ENCODE peak calls at places on chromosome 11, in five cellular contexts. One of them, this sample, is unnamed.

GRCh38 chr11:8287297-8288070 is 23.8 kb upstream of the LMO1 start:
- DNase-seq in naive thymus-derived CD8-positive, alpha-beta T cell: no peak
- DNase-seq in posterior vena cava: no peak
- DNase-seq in tibial artery: peak; percentile 37
- DNase-seq in stimulated activated CD4-positive, alpha-beta T cell treated with anti-CD3 and anti-CD28 coated beads, Interleukin-1b, Interleukin-23, amount 100 ng/mL, for 24 hours: no peak
- DNase-seq in this sample: no peak

GRCh38 chr11:83292709-83293435 is 6.7 kb upstream of the CCDC90B start:
- DNase-seq in stimulated activated CD4-positive, alpha-beta T cell treated with anti-CD3 and anti-CD28 coated beads, Interleukin-1b, Interleukin-23, amount 100 ng/mL, for 24 hours: no peak
- DNase-seq in tibial artery: no peak
- DNase-seq in naive thymus-derived CD8-positive, alpha-beta T cell: no peak
- DNase-seq in posterior vena cava: no peak
- DNase-seq in this sample: no peak

GRCh38 chr11:61539009-61539408 is 30.5 kb downstream of the LRRC10B start:
- DNase-seq in tibial artery: no peak
- DNase-seq in posterior vena cava: no peak
- DNase-seq in naive thymus-derived CD8-positive, alpha-beta T cell: no peak
- DNase-seq in stimulated activated CD4-positive, alpha-beta T cell treated with anti-CD3 and anti-CD28 coated beads, Interleukin-1b, Interleukin-23, amount 100 ng/mL, for 24 hours: no peak
- DNase-seq in this sample: no peak

GRCh38 chr11:1896895-1897294 is 5.2 kb upstream of the PRR33 start:
- DNase-seq in stimulated activated CD4-positive, alpha-beta T cell treated with anti-CD3 and anti-CD28 coated beads, Interleukin-1b, Interleukin-23, amount 100 ng/mL, for 24 hours: no peak
- DNase-seq in naive thymus-derived CD8-positive, alpha-beta T cell: no peak
- DNase-seq in posterior vena cava: peak; percentile 68
- DNase-seq in tibial artery: no peak
- DNase-seq in this sample: no peak

GRCh38 chr11:2131371-2132228 is 7.6 kb downstream of the IGF2 start:
- DNase-seq in naive thymus-derived CD8-positive, alpha-beta T cell: no peak
- DNase-seq in stimulated activated CD4-positive, alpha-beta T cell treated with anti-CD3 and anti-CD28 coated beads, Interleukin-1b, Interleukin-23, amount 100 ng/mL, for 24 hours: no peak
- DNase-seq in tibial artery: no peak
- DNase-seq in posterior vena cava: peak; percentile 24
- DNase-seq in this sample: no peak

GRCh38 chr11:78256962-78257361 is 68.2 kb downstream of the USP35 start:
- DNase-seq in tibial artery: peak; percentile 92
- DNase-seq in stimulated activated CD4-positive, alpha-beta T cell treated with anti-CD3 and anti-CD28 coated beads, Interleukin-1b, Interleukin-23, amount 100 ng/mL, for 24 hours: no peak
- DNase-seq in naive thymus-derived CD8-positive, alpha-beta T cell: no peak
- DNase-seq in posterior vena cava: peak; percentile 96
- DNase-seq in this sample: no peak

GRCh38 chr11:15053201-15053685 is 20.1 kb upstream of the CALCB start:
- DNase-seq in posterior vena cava: no peak
- DNase-seq in naive thymus-derived CD8-positive, alpha-beta T cell: no peak
- DNase-seq in stimulated activated CD4-positive, alpha-beta T cell treated with anti-CD3 and anti-CD28 coated beads, Interleukin-1b, Interleukin-23, amount 100 ng/mL, for 24 hours: no peak
- DNase-seq in tibial artery: no peak
- DNase-seq in this sample: peak; percentile 56

GRCh38 chr11:69949327-69949726 is 128.8 kb upstream of the ANO1 start:
- DNase-seq in tibial artery: no peak
- DNase-seq in naive thymus-derived CD8-positive, alpha-beta T cell: peak; percentile 51
- DNase-seq in posterior vena cava: peak; percentile 89
- DNase-seq in stimulated activated CD4-positive, alpha-beta T cell treated with anti-CD3 and anti-CD28 coated beads, Interleukin-1b, Interleukin-23, amount 100 ng/mL, for 24 hours: no peak
- DNase-seq in this sample: no peak

GRCh38 chr11:21066030-21066429 is 396.6 kb downstream of the NELL1 start:
- DNase-seq in stimulated activated CD4-positive, alpha-beta T cell treated with anti-CD3 and anti-CD28 coated beads, Interleukin-1b, Interleukin-23, amount 100 ng/mL, for 24 hours: no peak
- DNase-seq in posterior vena cava: no peak
- DNase-seq in naive thymus-derived CD8-positive, alpha-beta T cell: no peak
- DNase-seq in tibial artery: no peak
- DNase-seq in this sample: no peak

GRCh38 chr11:113114452-113115027 is 153.3 kb downstream of the NCAM1 start:
- DNase-seq in posterior vena cava: peak; percentile 80
- DNase-seq in stimulated activated CD4-positive, alpha-beta T cell treated with anti-CD3 and anti-CD28 coated beads, Interleukin-1b, Interleukin-23, amount 100 ng/mL, for 24 hours: no peak
- DNase-seq in tibial artery: no peak
- DNase-seq in naive thymus-derived CD8-positive, alpha-beta T cell: no peak
- DNase-seq in this sample: no peak

GRCh38 chr11:107123022-107123421 is 104.7 kb upstream of the GUCY1A2 start:
- DNase-seq in posterior vena cava: no peak
- DNase-seq in stimulated activated CD4-positive, alpha-beta T cell treated with anti-CD3 and anti-CD28 coated beads, Interleukin-1b, Interleukin-23, amount 100 ng/mL, for 24 hours: no peak
- DNase-seq in naive thymus-derived CD8-positive, alpha-beta T cell: no peak
- DNase-seq in tibial artery: no peak
- DNase-seq in this sample: no peak

GRCh38 chr11:34546511-34547206 is 33.1 kb upstream of the ELF5 start:
- DNase-seq in naive thymus-derived CD8-positive, alpha-beta T cell: no peak
- DNase-seq in tibial artery: no peak
- DNase-seq in posterior vena cava: no peak
- DNase-seq in stimulated activated CD4-positive, alpha-beta T cell treated with anti-CD3 and anti-CD28 coated beads, Interleukin-1b, Interleukin-23, amount 100 ng/mL, for 24 hours: no peak
- DNase-seq in this sample: no peak

GRCh38 chr11:86234831-86235461 is 9.6 kb upstream of the EED start:
- DNase-seq in posterior vena cava: no peak
- DNase-seq in naive thymus-derived CD8-positive, alpha-beta T cell: no peak
- DNase-seq in stimulated activated CD4-positive, alpha-beta T cell treated with anti-CD3 and anti-CD28 coated beads, Interleukin-1b, Interleukin-23, amount 100 ng/mL, for 24 hours: no peak
- DNase-seq in tibial artery: no peak
- DNase-seq in this sample: no peak

GRCh38 chr11:67285541-67286498 is 3.3 kb upstream of the ANKRD13D start:
- DNase-seq in posterior vena cava: peak; percentile 82
- DNase-seq in stimulated activated CD4-positive, alpha-beta T cell treated with anti-CD3 and anti-CD28 coated beads, Interleukin-1b, Interleukin-23, amount 100 ng/mL, for 24 hours: no peak
- DNase-seq in naive thymus-derived CD8-positive, alpha-beta T cell: peak; percentile 76
- DNase-seq in tibial artery: no peak
- DNase-seq in this sample: peak; percentile 38

GRCh38 chr11:8699903-8700302 is 17.3 kb downstream of the RPL27A start:
- DNase-seq in tibial artery: peak; percentile 73
- DNase-seq in naive thymus-derived CD8-positive, alpha-beta T cell: peak; percentile 41
- DNase-seq in posterior vena cava: peak; percentile 82
- DNase-seq in stimulated activated CD4-positive, alpha-beta T cell treated with anti-CD3 and anti-CD28 coated beads, Interleukin-1b, Interleukin-23, amount 100 ng/mL, for 24 hours: no peak
- DNase-seq in this sample: no peak

GRCh38 chr11:28108909-28109308 is 721 bp downstream of the METTL15 start:
- DNase-seq in posterior vena cava: no peak
- DNase-seq in stimulated activated CD4-positive, alpha-beta T cell treated with anti-CD3 and anti-CD28 coated beads, Interleukin-1b, Interleukin-23, amount 100 ng/mL, for 24 hours: no peak
- DNase-seq in tibial artery: no peak
- DNase-seq in naive thymus-derived CD8-positive, alpha-beta T cell: no peak
- DNase-seq in this sample: no peak

GRCh38 chr11:109859325-109859724 is 233.9 kb upstream of the ZC3H12C start:
- DNase-seq in tibial artery: no peak
- DNase-seq in posterior vena cava: no peak
- DNase-seq in naive thymus-derived CD8-positive, alpha-beta T cell: no peak
- DNase-seq in stimulated activated CD4-positive, alpha-beta T cell treated with anti-CD3 and anti-CD28 coated beads, Interleukin-1b, Interleukin-23, amount 100 ng/mL, for 24 hours: no peak
- DNase-seq in this sample: no peak

GRCh38 chr11:57224537-57224936 is 12.5 kb downstream of the APLNR start:
- DNase-seq in tibial artery: no peak
- DNase-seq in posterior vena cava: no peak
- DNase-seq in naive thymus-derived CD8-positive, alpha-beta T cell: no peak
- DNase-seq in stimulated activated CD4-positive, alpha-beta T cell treated with anti-CD3 and anti-CD28 coated beads, Interleukin-1b, Interleukin-23, amount 100 ng/mL, for 24 hours: no peak
- DNase-seq in this sample: no peak

GRCh38 chr11:74462009-74462408 is 5.3 kb downstream of the KCNE3 start:
- DNase-seq in stimulated activated CD4-positive, alpha-beta T cell treated with anti-CD3 and anti-CD28 coated beads, Interleukin-1b, Interleukin-23, amount 100 ng/mL, for 24 hours: no peak
- DNase-seq in tibial artery: peak; percentile 84
- DNase-seq in naive thymus-derived CD8-positive, alpha-beta T cell: no peak
- DNase-seq in posterior vena cava: peak; percentile 93
- DNase-seq in this sample: no peak

GRCh38 chr11:120137187-120137610 is 714 bp downstream of the TRIM29 start:
- DNase-seq in naive thymus-derived CD8-positive, alpha-beta T cell: peak; percentile 56
- DNase-seq in tibial artery: peak; percentile 57
- DNase-seq in posterior vena cava: peak; percentile 74
- DNase-seq in stimulated activated CD4-positive, alpha-beta T cell treated with anti-CD3 and anti-CD28 coated beads, Interleukin-1b, Interleukin-23, amount 100 ng/mL, for 24 hours: no peak
- DNase-seq in this sample: no peak

GRCh38 chr11:73227571-73228211 is 9.6 kb downstream of the P2RY2 start:
- DNase-seq in stimulated activated CD4-positive, alpha-beta T cell treated with anti-CD3 and anti-CD28 coated beads, Interleukin-1b, Interleukin-23, amount 100 ng/mL, for 24 hours: no peak
- DNase-seq in naive thymus-derived CD8-positive, alpha-beta T cell: no peak
- DNase-seq in posterior vena cava: peak; percentile 72
- DNase-seq in tibial artery: peak; percentile 55
- DNase-seq in this sample: no peak

GRCh38 chr11:127818625-127819024 is 768.7 kb downstream of the ETS1 start:
- DNase-seq in naive thymus-derived CD8-positive, alpha-beta T cell: no peak
- DNase-seq in stimulated activated CD4-positive, alpha-beta T cell treated with anti-CD3 and anti-CD28 coated beads, Interleukin-1b, Interleukin-23, amount 100 ng/mL, for 24 hours: no peak
- DNase-seq in tibial artery: no peak
- DNase-seq in posterior vena cava: no peak
- DNase-seq in this sample: no peak

GRCh38 chr11:68838572-68838964 is 3.1 kb downstream of the CPT1A start:
- DNase-seq in tibial artery: peak; percentile 81
- DNase-seq in naive thymus-derived CD8-positive, alpha-beta T cell: no peak
- DNase-seq in posterior vena cava: no peak
- DNase-seq in stimulated activated CD4-positive, alpha-beta T cell treated with anti-CD3 and anti-CD28 coated beads, Interleukin-1b, Interleukin-23, amount 100 ng/mL, for 24 hours: no peak
- DNase-seq in this sample: peak; percentile 60

GRCh38 chr11:94504689-94505293 is 7.5 kb upstream of the C11orf97 start:
- DNase-seq in stimulated activated CD4-positive, alpha-beta T cell treated with anti-CD3 and anti-CD28 coated beads, Interleukin-1b, Interleukin-23, amount 100 ng/mL, for 24 hours: no peak
- DNase-seq in tibial artery: no peak
- DNase-seq in posterior vena cava: no peak
- DNase-seq in naive thymus-derived CD8-positive, alpha-beta T cell: no peak
- DNase-seq in this sample: no peak

GRCh38 chr11:11555228-11555627 is 66.6 kb downstream of the GALNT18 start:
- DNase-seq in naive thymus-derived CD8-positive, alpha-beta T cell: no peak
- DNase-seq in stimulated activated CD4-positive, alpha-beta T cell treated with anti-CD3 and anti-CD28 coated beads, Interleukin-1b, Interleukin-23, amount 100 ng/mL, for 24 hours: no peak
- DNase-seq in posterior vena cava: no peak
- DNase-seq in tibial artery: peak; percentile 84
- DNase-seq in this sample: no peak

GRCh38 chr11:110424775-110425444 is 4.8 kb upstream of the FDX1 start:
- DNase-seq in stimulated activated CD4-positive, alpha-beta T cell treated with anti-CD3 and anti-CD28 coated beads, Interleukin-1b, Interleukin-23, amount 100 ng/mL, for 24 hours: no peak
- DNase-seq in tibial artery: no peak
- DNase-seq in posterior vena cava: no peak
- DNase-seq in naive thymus-derived CD8-positive, alpha-beta T cell: no peak
- DNase-seq in this sample: no peak

GRCh38 chr11:1660025-1660867 is 30.7 kb downstream of the KRTAP5-5 start:
- DNase-seq in tibial artery: peak; percentile 47
- DNase-seq in naive thymus-derived CD8-positive, alpha-beta T cell: no peak
- DNase-seq in posterior vena cava: peak; percentile 44
- DNase-seq in stimulated activated CD4-positive, alpha-beta T cell treated with anti-CD3 and anti-CD28 coated beads, Interleukin-1b, Interleukin-23, amount 100 ng/mL, for 24 hours: no peak
- DNase-seq in this sample: no peak

GRCh38 chr11:125569913-125570621 is 790 bp downstream of the EI24 start:
- DNase-seq in posterior vena cava: no peak
- DNase-seq in naive thymus-derived CD8-positive, alpha-beta T cell: no peak
- DNase-seq in stimulated activated CD4-positive, alpha-beta T cell treated with anti-CD3 and anti-CD28 coated beads, Interleukin-1b, Interleukin-23, amount 100 ng/mL, for 24 hours: no peak
- DNase-seq in tibial artery: no peak
- DNase-seq in this sample: peak; percentile 43

GRCh38 chr11:84383571-84383970 is 1097.4 kb upstream of the CCDC90B start:
- DNase-seq in tibial artery: no peak
- DNase-seq in posterior vena cava: no peak
- DNase-seq in naive thymus-derived CD8-positive, alpha-beta T cell: no peak
- DNase-seq in stimulated activated CD4-positive, alpha-beta T cell treated with anti-CD3 and anti-CD28 coated beads, Interleukin-1b, Interleukin-23, amount 100 ng/mL, for 24 hours: no peak
- DNase-seq in this sample: no peak

GRCh38 chr11:68903631-68904457 is at the start of the genes IGHMBP2 and MRPL21:
- DNase-seq in stimulated activated CD4-positive, alpha-beta T cell treated with anti-CD3 and anti-CD28 coated beads, Interleukin-1b, Interleukin-23, amount 100 ng/mL, for 24 hours: peak; percentile 84
- DNase-seq in posterior vena cava: peak; percentile 97
- DNase-seq in tibial artery: peak; percentile 88
- DNase-seq in naive thymus-derived CD8-positive, alpha-beta T cell: peak; percentile 89
- DNase-seq in this sample: peak; percentile 91